ENCODE peak calls at places on chromosomes 3 and 15, in nine cellular contexts. Z is IMR-90, L is aorta, X is A673, C is fibroblast of lung, O is breast epithelium, A is neuronal stem cell, N is HCT116, Y is GM12878. I is an unnamed sample.

GRCh38 chr3:73622135-73622534 is 2.6 kb downstream of the PDZRN3 start:
- DNase-seq in O (peak; percentile 65), L (peak; percentile 70), X (no peak), N (no peak), Y (no peak), A (no peak), Z (peak; percentile 47), C (peak; percentile 55), I (no peak)

GRCh38 chr15:90038639-90039095 is 37.5 kb downstream of the ZNF710 start:
- DNase-seq in O (no peak), C (no peak), X (no peak), N (no peak), A (no peak), Y (no peak), L (no peak), Z (no peak), I (peak; percentile 19)

GRCh38 chr15:78131295-78132021 is at the start of gene CIB2:
- DNase-seq in A (peak; percentile 88), N (no peak), Y (no peak), C (peak; percentile 42), X (peak; percentile 76), O (no peak), Z (peak; percentile 41), L (peak; percentile 77), I (peak; percentile 68)

GRCh38 chr15:67125589-67126502 is 60.4 kb downstream of the SMAD3 start:
- DNase-seq in N (peak; percentile 86), Y (no peak), X (no peak), L (peak; percentile 88), Z (peak; percentile 100), O (peak; percentile 72), C (peak; percentile 100), A (no peak), I (peak; percentile 98)

GRCh38 chr15:70025413-70026296 is 72.1 kb downstream of the TLE3 start:
- DNase-seq in C (no peak), N (no peak), L (no peak), O (no peak), A (no peak), Y (no peak), X (no peak), Z (no peak), I (no peak)

GRCh38 chr3:38032328-38032865 is 3.0 kb upstream of the PLCD1 start:
- DNase-seq in N (no peak), O (no peak), A (no peak), Y (no peak), L (no peak), Z (no peak), C (no peak), X (no peak), I (no peak)

GRCh38 chr15:64695571-64695992 is 79.8 kb downstream of the RBPMS2 start:
- DNase-seq in X (no peak), A (no peak), Y (no peak), Z (no peak), N (no peak), C (no peak), L (peak; percentile 68), O (no peak), I (no peak)

GRCh38 chr3:30269751-30270445 is 336.5 kb upstream of the TGFBR2 start:
- DNase-seq in A (no peak), Z (no peak), N (no peak), L (no peak), Y (no peak), X (no peak), O (no peak), C (no peak), I (no peak)

GRCh38 chr3:134020135-134020680 is 9.5 kb downstream of the SLCO2A1 start:
- DNase-seq in N (no peak), Y (no peak), Z (no peak), L (no peak), A (no peak), O (no peak), C (no peak), X (no peak), I (no peak)

GRCh38 chr15:74907277-74907870 is 723 bp upstream of the FAM219B start:
- DNase-seq in N (no peak), C (peak; percentile 18), Y (no peak), Z (no peak), L (no peak), X (no peak), O (no peak), A (no peak), I (no peak)

GRCh38 chr15:78265752-78266224 is 1.4 kb downstream of the DNAJA4 start:
- DNase-seq in X (no peak), Z (peak; percentile 76), O (no peak), N (no peak), C (peak; percentile 53), A (no peak), L (no peak), Y (no peak), I (no peak)

GRCh38 chr3:127328391-127328790 is 40.5 kb upstream of the PRR20G start:
- DNase-seq in Z (no peak), A (no peak), L (no peak), X (no peak), C (no peak), O (no peak), Y (no peak), N (no peak), I (no peak)

GRCh38 chr3:66997560-66998074 is 490 bp upstream of the KBTBD8 start:
- DNase-seq in O (no peak), L (no peak), N (no peak), A (no peak), X (no peak), Z (peak; percentile 76), C (no peak), Y (no peak), I (no peak)

GRCh38 chr3:36901588-36901987 is 43.3 kb downstream of the TRANK1 start:
- DNase-seq in L (no peak), A (no peak), Z (no peak), O (no peak), X (no peak), N (no peak), C (no peak), Y (no peak), I (no peak)

GRCh38 chr3:36903119-36903882 is 41.6 kb downstream of the TRANK1 start:
- DNase-seq in A (no peak), N (no peak), X (peak; percentile 72), O (no peak), Y (no peak), Z (no peak), L (no peak), C (no peak), I (no peak)

GRCh38 chr3:36905545-36905944 is 39.3 kb downstream of the TRANK1 start:
- DNase-seq in Y (no peak), C (no peak), O (no peak), L (no peak), Z (peak; percentile 16), X (no peak), A (no peak), N (no peak), I (no peak)

GRCh38 chr3:36904641-36905040 is 40.2 kb downstream of the TRANK1 start:
- DNase-seq in Y (no peak), Z (peak; percentile 36), C (peak; percentile 46), A (no peak), N (no peak), O (no peak), X (no peak), L (peak; percentile 54), I (no peak)

DNA sequence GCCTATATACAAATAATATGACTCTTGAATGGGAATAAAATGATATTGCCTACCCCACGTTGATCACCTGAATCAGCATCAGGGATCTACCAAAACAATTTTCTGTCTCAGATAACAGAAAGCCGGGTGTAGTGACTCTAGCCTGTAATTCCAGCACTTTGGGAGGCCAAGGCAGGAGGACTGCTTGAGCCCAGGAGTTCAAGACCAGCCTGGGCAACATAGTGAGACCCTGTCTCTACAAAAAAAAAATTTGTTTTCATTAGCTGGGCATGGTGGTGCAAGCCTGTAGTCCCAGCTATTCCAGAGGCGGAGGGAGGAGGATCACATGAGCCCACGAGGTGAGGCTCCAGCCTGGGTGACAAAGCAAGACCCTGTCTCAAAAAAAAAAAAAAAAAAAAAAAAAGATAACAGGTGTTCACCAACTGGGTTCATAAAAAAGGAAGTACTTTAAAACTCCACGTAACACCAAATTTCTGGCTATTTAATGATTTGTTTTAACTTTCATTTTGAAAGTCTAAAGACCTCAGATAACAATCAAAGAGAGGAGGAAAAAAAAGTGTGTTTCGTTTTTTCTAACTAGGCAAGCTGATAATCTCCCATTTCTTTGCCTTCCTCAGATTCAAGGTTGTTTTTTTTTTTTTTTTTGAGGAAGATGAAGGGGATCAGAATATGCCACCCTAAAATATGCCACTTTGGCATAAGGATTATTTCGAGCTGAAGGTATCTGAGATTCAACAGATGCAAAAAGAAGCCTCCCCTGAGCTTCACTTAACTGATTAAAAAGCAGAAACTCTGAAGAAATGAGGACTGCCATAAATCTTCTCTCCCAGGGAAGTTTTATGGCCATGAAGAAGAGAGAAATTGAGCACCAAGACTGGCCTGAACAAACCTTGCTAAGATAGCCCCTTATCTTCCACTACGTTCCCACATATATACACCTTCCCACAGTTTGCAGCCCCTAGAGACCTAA is 44.1 kb downstream of the TRANK1 start:
- DNase-seq in A (no peak), N (no peak), C (no peak), Y (no peak), L (no peak), X (no peak), Z (no peak), O (no peak), I (no peak)
- H3K4me3 ChIP-seq in A (no peak overlapping the region), N (no peak overlapping the region), C (no peak overlapping the region), Y (no peak overlapping the region), L (no peak overlapping the region), X (no peak overlapping the region), Z (no peak overlapping the region), O (no peak overlapping the region), I (no peak overlapping the region)

GRCh38 chr3:151788401-151788800 is 25.5 kb upstream of the AADAC start:
- DNase-seq in Z (no peak), L (no peak), A (no peak), C (no peak), X (no peak), Y (no peak), N (no peak), O (no peak), I (no peak)
- H3K27ac ChIP-seq in Z (no peak overlapping the region), L (no peak overlapping the region), A (no peak overlapping the region), C (no peak overlapping the region), X (no peak overlapping the region), Y (no peak overlapping the region), N (no peak overlapping the region), O (no peak overlapping the region), I (no peak overlapping the region)

DNA sequence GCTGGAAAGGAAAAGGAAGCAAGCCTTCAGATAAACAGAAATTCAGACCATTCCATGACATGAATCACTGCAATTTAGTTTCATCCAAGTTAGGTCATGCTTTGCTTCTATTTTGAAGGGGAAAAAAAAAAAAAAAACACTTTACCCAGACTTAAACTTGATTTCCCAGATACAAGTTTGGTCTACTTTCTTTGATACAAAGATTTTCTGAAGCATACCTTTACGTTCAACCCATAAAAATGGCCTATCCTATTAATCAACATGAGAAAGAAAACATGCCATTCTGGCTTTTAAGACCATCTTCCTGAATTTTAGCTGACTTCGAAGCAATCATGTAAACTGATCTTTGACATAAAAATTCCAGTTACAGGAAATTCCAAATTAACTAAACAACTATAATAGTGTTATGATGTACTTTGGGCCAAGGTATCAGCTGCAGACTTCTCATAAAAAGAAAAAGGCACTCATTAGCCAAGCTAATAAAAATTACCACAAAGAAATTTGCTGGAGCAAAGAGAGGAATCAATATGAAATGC is 12.6 kb downstream of the OSBPL10 start:
- DNase-seq in X (peak; percentile 67), Y (no peak), O (no peak), C (peak; percentile 76), A (no peak), N (no peak), Z (peak; percentile 77), L (no peak), I (no peak)
- H3K4me3 ChIP-seq in X (no peak overlapping the region), Y (no peak overlapping the region), O (no peak overlapping the region), C (peak overlapping the region; percentile 1), A (no peak overlapping the region), N (peak overlapping the region; percentile 5), Z (no peak overlapping the region), L (no peak overlapping the region), I (no peak overlapping the region)

GRCh38 chr3:4583441-4583840 is 90.3 kb downstream of the ITPR1 start:
- DNase-seq in X (no peak), N (no peak), C (peak; percentile 86), Z (peak; percentile 24), L (no peak), Y (no peak), A (no peak), O (no peak), I (no peak)
- H3K27ac ChIP-seq in X (no peak overlapping the region), N (no peak overlapping the region), C (peak overlapping the region; percentile 56), Z (peak overlapping the region; percentile 83), L (peak overlapping the region; percentile 98), Y (no peak overlapping the region), A (no peak overlapping the region), O (peak overlapping the region; percentile 69), I (no peak overlapping the region)